ENCODE peak calls at places on chromosomes 7 and 10, in nine cellular contexts. I is posterior cingulate gyrus; F is stimulated activated CD4-positive, alpha-beta T cell treated with anti-CD3 and anti-CD28 coated beads, Interleukin-1b, Interleukin-23, amount 100 ng/mL, for 24 hours; K is aorta; W is foreskin keratinocyte; Q is colonic mucosa; O is NCI-H1092; J is NCI-H1694; T is AG04449. R is an unnamed sample.
A peak's percentile ranks its signal among the peaks of the same experiment; 100 is the strongest.

GRCh38 chr7:21568762-21569161 is 25.9 kb downstream of the DNAH11 start:
- DNase-seq in F (no peak), W (no peak), K (no peak), O (peak; percentile 8), J (no peak), T (no peak), I (no peak), Q (no peak), R (no peak)

GRCh38 chr10:21036757-21037156 is 139.6 kb upstream of the NEBL start:
- DNase-seq in W (no peak), T (no peak), J (no peak), K (no peak), I (no peak), O (no peak), Q (no peak), F (no peak), R (no peak)

GRCh38 chr7:16412535-16413247 is 8.6 kb downstream of the CRPPA start:
- DNase-seq in O (no peak), I (no peak), J (no peak), Q (no peak), T (no peak), K (no peak), W (peak; percentile 20), F (no peak), R (no peak)

GRCh38 chr7:45033261-45033930 is 33.4 kb downstream of the CCM2 start:
- DNase-seq in K (no peak), O (no peak), T (no peak), F (no peak), W (peak; percentile 57), Q (no peak), I (no peak), J (no peak), R (no peak)

GRCh38 chr10:73509695-73510094 is 13.9 kb upstream of the PPP3CB start:
- DNase-seq in I (no peak), W (no peak), O (no peak), T (no peak), F (no peak), Q (no peak), K (no peak), J (no peak), R (no peak)

GRCh38 chr7:28855538-28856217 is 102.5 kb downstream of the TRIL start:
- DNase-seq in W (peak; percentile 96), T (peak; percentile 92), O (no peak), Q (no peak), I (no peak), J (no peak), K (no peak), F (no peak), R (no peak)

GRCh38 chr7:120114626-120115025 is 158.3 kb upstream of the KCND2 start:
- DNase-seq in I (no peak), F (no peak), T (no peak), Q (no peak), K (no peak), J (no peak), W (no peak), O (no peak), R (no peak)

GRCh38 chr10:76717141-76717540 is 920.5 kb downstream of the KCNMA1 start:
- DNase-seq in O (no peak), I (no peak), Q (no peak), W (peak; percentile 63), K (no peak), J (no peak), T (peak; percentile 42), F (no peak), R (no peak)

GRCh38 chr10:66218258-66218657 is 707.6 kb upstream of the LRRTM3 start:
- DNase-seq in T (no peak), I (no peak), Q (no peak), K (no peak), W (no peak), O (no peak), J (no peak), F (no peak), R (no peak)

GRCh38 chr7:48427671-48428070 is 256.4 kb downstream of the ABCA13 start:
- DNase-seq in W (peak; percentile 81), T (no peak), Q (no peak), I (no peak), O (no peak), J (no peak), K (no peak), F (no peak), R (no peak)

GRCh38 chr7:137992042-137992737 is 9.7 kb downstream of the CREB3L2 start:
- DNase-seq in I (no peak), F (no peak), O (no peak), K (no peak), Q (no peak), J (no peak), W (peak; percentile 42), T (no peak), R (no peak)

GRCh38 chr7:157458254-157458633 is 121.4 kb downstream of the DNAJB6 start:
- DNase-seq in K (peak; percentile 39), W (no peak), J (no peak), O (no peak), I (no peak), F (no peak), T (no peak), Q (no peak), R (no peak)

GRCh38 chr7:71645836-71646235 is 513.9 kb downstream of the GALNT17 start:
- DNase-seq in J (no peak), I (no peak), T (no peak), F (no peak), W (peak; percentile 33), O (no peak), Q (no peak), K (no peak), R (no peak)

GRCh38 chr7:111140091-111140870 is 49.4 kb downstream of the LRRN3 start:
- DNase-seq in O (no peak), Q (no peak), I (no peak), W (no peak), J (no peak), F (no peak), K (no peak), T (no peak), R (no peak)

GRCh38 chr7:151871904-151872303 is 5.0 kb downstream of the PRKAG2 start:
- DNase-seq in F (no peak), K (peak; percentile 67), T (no peak), I (no peak), O (no peak), W (no peak), J (no peak), Q (no peak), R (no peak)

GRCh38 chr7:37908221-37908788 is 8.3 kb downstream of the SFRP4 start:
- DNase-seq in Q (no peak), T (peak; percentile 89), W (no peak), J (no peak), F (no peak), I (no peak), K (no peak), O (no peak), R (no peak)

GRCh38 chr10:4982764-4983226 is 19.6 kb downstream of the AKR1C1 start:
- DNase-seq in W (no peak), Q (no peak), J (no peak), O (no peak), K (no peak), I (no peak), F (no peak), T (no peak), R (no peak)

GRCh38 chr7:149194799-149195179 is 557 bp upstream of the ZNF282 start:
- DNase-seq in Q (no peak), K (no peak), F (no peak), I (no peak), O (no peak), J (no peak), T (no peak), W (no peak), R (no peak)

GRCh38 chr7:83178066-83178465 is 15.4 kb upstream of the PCLO start:
- DNase-seq in Q (no peak), O (no peak), T (no peak), I (no peak), J (no peak), W (peak; percentile 19), F (no peak), K (no peak), R (no peak)

GRCh38 chr10:79052311-79053080 is 16.3 kb upstream of the ZMIZ1 start:
- DNase-seq in Q (peak; percentile 17), I (no peak), T (no peak), J (no peak), O (peak; percentile 34), F (no peak), W (no peak), K (peak; percentile 62), R (no peak)

GRCh38 chr10:70162892-70163201 is 7.5 kb downstream of the SAR1A start:
- DNase-seq in J (no peak), T (no peak), W (no peak), Q (no peak), K (no peak), F (peak; percentile 42), I (no peak), O (no peak), R (no peak)

GRCh38 chr7:2309889-2310331 is 4.3 kb downstream of the SNX8 start:
- DNase-seq in F (no peak), O (no peak), W (peak; percentile 78), K (no peak), Q (no peak), J (no peak), T (peak; percentile 42), I (no peak), R (no peak)

GRCh38 chr7:120716306-120716705 is 141.6 kb downstream of the TSPAN12 start:
- DNase-seq in T (no peak), Q (no peak), I (no peak), O (no peak), K (no peak), J (no peak), F (no peak), W (no peak), R (no peak)

GRCh38 chr10:132732518-132732917 is 53.4 kb downstream of the NKX6-2 start:
- DNase-seq in K (no peak), T (no peak), J (no peak), F (no peak), Q (no peak), W (no peak), O (no peak), I (no peak), R (no peak)

GRCh38 chr10:87930929-87931835 is 67.8 kb downstream of the PTEN start:
- DNase-seq in I (no peak), W (peak; percentile 20), O (no peak), T (no peak), Q (no peak), K (no peak), F (no peak), J (no peak), R (no peak)

GRCh38 chr7:133978502-133979295 is 148.4 kb upstream of the LRGUK start:
- DNase-seq in F (no peak), J (no peak), Q (no peak), W (no peak), I (no peak), T (no peak), K (no peak), O (no peak), R (no peak)

GRCh38 chr10:74750848-74751274 is 75.5 kb upstream of the KAT6B start:
- DNase-seq in F (no peak), I (no peak), Q (peak; percentile 9), K (no peak), T (no peak), J (no peak), O (no peak), W (no peak), R (no peak)

GRCh38 chr7:89002942-89003618 is 207.5 kb upstream of the TEX47 start:
- DNase-seq in O (no peak), W (no peak), F (no peak), I (no peak), Q (no peak), J (no peak), T (no peak), K (no peak), R (no peak)

GRCh38 chr7:26593405-26593804 is 271.0 kb downstream of the SKAP2 start:
- DNase-seq in I (no peak), F (no peak), Q (no peak), O (peak; percentile 68), T (no peak), W (no peak), K (no peak), J (no peak), R (no peak)

GRCh38 chr7:123112833-123113232 is 86.9 kb downstream of the SLC13A1 start:
- DNase-seq in Q (no peak), W (no peak), F (no peak), I (no peak), T (no peak), O (no peak), J (no peak), K (no peak), R (no peak)

GRCh38 chr7:137996386-137996851 is 5.5 kb downstream of the CREB3L2 start:
- DNase-seq in T (no peak), W (no peak), K (peak; percentile 78), F (no peak), I (no peak), O (no peak), Q (no peak), J (no peak), R (no peak)

R was measured in NCI-H187 treated with DMSO at 0.1 percent for 48 hours.